ENCODE peak calls at places on chromosome 22, in nine cellular contexts. L is SK-N-MC, P is cardiac muscle cell, R is aorta, D is ovary, B is MM.1S, W is pancreas, O is body of pancreas, C is colonic mucosa. T is an unnamed sample.

GRCh38 chr22:49296561-49296960 is 531.1 kb downstream of the BRD1 start:
- DNase-seq in L (no peak), R (peak; percentile 51), P (no peak), B (no peak), O (no peak), W (no peak), C (no peak), D (no peak), T (peak; percentile 22)

GRCh38 chr22:29593923-29594322 is 9.5 kb upstream of the NF2 start:
- DNase-seq in R (no peak), D (no peak), P (peak; percentile 15), C (no peak), W (no peak), O (no peak), B (no peak), L (no peak), T (no peak)

GRCh38 chr22:20787223-20787622 is 13.3 kb downstream of the SERPIND1 start:
- DNase-seq in O (no peak), L (no peak), R (no peak), D (no peak), W (no peak), B (no peak), C (no peak), P (no peak), T (no peak)

GRCh38 chr22:45072322-45072903 is 62.6 kb upstream of the PHF21B start:
- DNase-seq in P (no peak), B (no peak), W (no peak), C (no peak), L (no peak), O (no peak), D (peak; percentile 40), R (no peak), T (peak; percentile 60)

GRCh38 chr22:21945453-21946261 is 7.0 kb downstream of the PPM1F start:
- DNase-seq in O (no peak), W (no peak), D (no peak), P (no peak), B (no peak), C (no peak), L (no peak), R (no peak), T (no peak)

GRCh38 chr22:44952863-44953790 is 56.7 kb downstream of the PHF21B start:
- DNase-seq in D (no peak), L (no peak), O (no peak), P (no peak), W (no peak), B (no peak), R (no peak), C (no peak), T (no peak)

GRCh38 chr22:33139937-33140336 is 81.8 kb upstream of the SYN3 start:
- DNase-seq in C (no peak), W (no peak), P (no peak), B (no peak), R (no peak), L (no peak), D (no peak), O (no peak), T (no peak)

GRCh38 chr22:45966320-45966891 is 10.6 kb downstream of the WNT7B start:
- DNase-seq in O (peak; percentile 31), B (peak; percentile 21), W (no peak), D (no peak), L (no peak), R (no peak), P (no peak), C (no peak), T (no peak)

GRCh38 chr22:43315687-43316217 is 27.4 kb downstream of the SCUBE1 start:
- DNase-seq in R (no peak), W (no peak), D (no peak), P (no peak), O (no peak), B (no peak), L (no peak), C (no peak), T (no peak)

GRCh38 chr22:39462443-39463147 is 5.8 kb downstream of the MGAT3 start:
- DNase-seq in C (no peak), B (no peak), R (no peak), L (no peak), P (peak; percentile 65), O (no peak), W (no peak), D (no peak), T (no peak)

GRCh38 chr22:50517495-50518260 is 7.7 kb downstream of the SCO2 start:
- DNase-seq in P (no peak), L (no peak), B (no peak), R (no peak), O (no peak), D (no peak), W (peak; percentile 39), C (no peak), T (no peak)

GRCh38 chr22:50518628-50519027 is 6.8 kb downstream of the SCO2 start:
- DNase-seq in D (no peak), L (no peak), B (no peak), O (no peak), R (no peak), C (no peak), W (peak; percentile 50), P (no peak), T (no peak)

GRCh38 chr22:50516891-50517290 is 8.5 kb downstream of the SCO2 start:
- DNase-seq in P (no peak), B (no peak), O (no peak), W (no peak), D (no peak), L (no peak), R (no peak), C (no peak), T (no peak)

GRCh38 chr22:50520826-50521453 is 4.5 kb downstream of the SCO2 start:
- DNase-seq in P (no peak), C (no peak), R (no peak), B (no peak), W (peak; percentile 62), D (no peak), O (no peak), L (no peak), T (no peak)

GRCh38 chr22:50519151-50519550 is 6.2 kb downstream of the SCO2 start:
- DNase-seq in P (no peak), W (peak; percentile 61), C (no peak), D (no peak), L (no peak), O (no peak), R (no peak), B (no peak), T (no peak)
- H3K4me3 ChIP-seq in P (no peak overlapping the region), W (no peak overlapping the region), C (no peak overlapping the region), D (no peak overlapping the region), L (no peak overlapping the region), O (no peak overlapping the region), R (no peak overlapping the region), B (no peak overlapping the region), T (no peak overlapping the region)

GRCh38 chr22:41943661-41944209 is 3.2 kb downstream of the CENPM start:
- DNase-seq in B (no peak), D (no peak), W (no peak), O (no peak), L (no peak), P (no peak), R (no peak), C (peak; percentile 66), T (no peak)

GRCh38 chr22:41946360-41947180 is at the start of gene CENPM:
- DNase-seq in R (peak; percentile 97), C (peak; percentile 96), P (peak; percentile 97), O (peak; percentile 91), D (peak; percentile 93), L (peak; percentile 68), B (peak; percentile 97), W (peak; percentile 95), T (peak; percentile 90)

GRCh38 chr22:41949297-41949965 is 2.5 kb upstream of the CENPM start:
- DNase-seq in R (no peak), D (no peak), L (no peak), C (no peak), O (no peak), P (no peak), W (peak; percentile 43), B (no peak), T (no peak)

GRCh38 chr22:41948142-41948541 is 1.2 kb upstream of the CENPM start:
- DNase-seq in P (no peak), L (no peak), D (no peak), W (no peak), B (no peak), R (no peak), C (no peak), O (no peak), T (no peak)

GRCh38 chr22:41947181-41948080 is 479 bp upstream of the CENPM start:
- DNase-seq in R (no peak), P (no peak), L (no peak), D (no peak), W (no peak), O (no peak), B (no peak), C (no peak), T (no peak)
- H3K27ac ChIP-seq in R (no peak overlapping the region), P (peak overlapping the region; percentile 35), L (peak overlapping the region; percentile 78), D (no peak overlapping the region), W (peak overlapping the region; percentile 16), O (peak overlapping the region; percentile 45), B (peak overlapping the region; percentile 85), C (no peak overlapping the region), T (peak overlapping the region; percentile 30)

DNA sequence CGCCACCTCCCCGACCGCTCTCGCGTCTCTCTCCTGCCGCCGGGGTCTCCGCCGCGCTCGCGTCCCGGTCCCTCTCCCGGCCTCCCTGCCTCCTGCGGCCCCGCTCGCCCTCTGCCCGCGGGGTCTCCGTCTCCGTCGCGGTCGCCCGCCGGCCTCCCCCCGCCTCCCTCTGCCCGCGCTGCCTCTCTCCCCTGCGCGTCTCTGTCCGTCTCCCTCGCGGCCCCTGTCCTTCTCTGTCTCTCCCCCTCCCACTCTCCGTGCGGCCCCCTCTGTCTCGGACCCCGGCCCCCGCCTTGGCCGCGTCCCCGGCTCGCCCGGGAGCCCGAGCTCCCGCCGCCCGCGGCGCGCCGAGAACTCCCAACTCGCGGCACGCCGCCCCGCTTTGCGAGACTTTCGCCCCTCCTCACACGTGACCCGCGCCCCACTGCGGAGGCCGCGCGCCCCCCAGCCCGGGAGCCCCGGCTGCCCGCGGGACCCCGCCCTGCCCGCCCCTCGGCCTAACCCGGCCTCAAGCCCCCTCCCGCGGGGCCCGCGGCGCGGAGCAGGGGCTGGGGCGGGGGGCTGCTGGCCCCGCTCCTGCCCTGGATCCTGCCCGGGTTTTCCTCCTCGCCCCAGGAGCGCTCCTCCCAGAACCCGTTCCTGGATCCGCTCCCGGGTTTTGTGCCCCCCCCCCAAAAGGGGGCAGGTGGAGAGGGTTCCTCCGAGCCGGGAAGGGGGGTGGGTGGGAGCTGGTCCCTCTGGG is 702 bp upstream of the KCNJ4 start:
- DNase-seq in P (peak; percentile 75), R (no peak), C (no peak), W (no peak), O (peak; percentile 29), D (no peak), L (no peak), B (no peak), T (no peak)
- H3K4me3 ChIP-seq in P (peak overlapping the region; percentile 65), R (peak overlapping the region; percentile 38), C (no peak overlapping the region), W (no peak overlapping the region), O (no peak overlapping the region), D (peak overlapping the region; percentile 25), L (peak overlapping the region; percentile 90), B (no peak overlapping the region), T (peak overlapping the region; percentile 57)

GRCh38 chr22:25141994-25142620 is 57.6 kb upstream of the CRYBB3 start:
- DNase-seq in C (no peak), B (no peak), O (no peak), R (no peak), P (no peak), W (no peak), D (no peak), L (no peak), T (no peak)
- H3K27ac ChIP-seq in C (no peak overlapping the region), B (no peak overlapping the region), O (no peak overlapping the region), R (peak overlapping the region; percentile 2), P (no peak overlapping the region), W (no peak overlapping the region), D (no peak overlapping the region), L (no peak overlapping the region), T (peak overlapping the region; percentile 52)

GRCh38 chr22:35612903-35613302 is 4.2 kb downstream of the MB start:
- DNase-seq in R (peak; percentile 45), C (no peak), W (no peak), D (no peak), B (no peak), L (no peak), O (no peak), P (peak; percentile 85), T (no peak)
- H3K4me3 ChIP-seq in R (no peak overlapping the region), C (no peak overlapping the region), W (no peak overlapping the region), D (no peak overlapping the region), B (no peak overlapping the region), L (no peak overlapping the region), O (no peak overlapping the region), P (no peak overlapping the region), T (no peak overlapping the region)